ENCODE peak calls at places on chromosome 15, in four cellular contexts. A, U, K and G are unnamed samples.

GRCh38 chr15:64029111-64029510 is 17.2 kb downstream of the DAPK2 start:
- DNase-seq in A (no peak), U (no peak), K (no peak), G (no peak)

GRCh38 chr15:73442436-73442835 is 528 bp upstream of the REC114 start:
- DNase-seq in A (no peak), U (no peak), K (no peak), G (no peak)

GRCh38 chr15:77496710-77497107 is 76.0 kb downstream of the HMG20A start:
- DNase-seq in A (peak; percentile 100), U (peak; percentile 99), K (peak; percentile 95), G (peak; percentile 94)

GRCh38 chr15:51613988-51614387 is 8.6 kb downstream of the DMXL2 start:
- DNase-seq in A (no peak), U (no peak), K (no peak), G (no peak)

GRCh38 chr15:81400640-81401236 is 26.7 kb upstream of the TMC3 start:
- DNase-seq in A (peak; percentile 78), U (peak; percentile 76), K (no peak), G (no peak)

GRCh38 chr15:76501726-76502125 is 165.2 kb downstream of the ISL2 start:
- DNase-seq in A (peak; percentile 1), U (no peak), K (peak; percentile 16), G (no peak)

GRCh38 chr15:77067691-77068367 is 3.1 kb downstream of the TSPAN3 start:
- DNase-seq in A (no peak), U (no peak), K (no peak), G (no peak)

GRCh38 chr15:99435138-99435695 is 130.6 kb upstream of the MEF2A start:
- DNase-seq in A (no peak), U (no peak), K (no peak), G (no peak)

GRCh38 chr15:60374628-60375081 is 23.1 kb downstream of the ANXA2 start:
- DNase-seq in A (peak; percentile 95), U (peak; percentile 85), K (peak; percentile 85), G (peak; percentile 94)

GRCh38 chr15:88605507-88606436 is 15.4 kb upstream of the AEN start:
- DNase-seq in A (peak; percentile 34), U (no peak), K (no peak), G (no peak)

GRCh38 chr15:72782993-72783562 is 480 bp downstream of the ADPGK start:
- DNase-seq in A (peak; percentile 29), U (peak; percentile 37), K (no peak), G (no peak)

GRCh38 chr15:98143116-98143515 is 182.6 kb downstream of the ARRDC4 start:
- DNase-seq in A (no peak), U (no peak), K (no peak), G (no peak)

GRCh38 chr15:77276943-77277342 is 143.0 kb downstream of the PEAK1 start:
- DNase-seq in A (no peak), U (no peak), K (no peak), G (no peak)

DNA sequence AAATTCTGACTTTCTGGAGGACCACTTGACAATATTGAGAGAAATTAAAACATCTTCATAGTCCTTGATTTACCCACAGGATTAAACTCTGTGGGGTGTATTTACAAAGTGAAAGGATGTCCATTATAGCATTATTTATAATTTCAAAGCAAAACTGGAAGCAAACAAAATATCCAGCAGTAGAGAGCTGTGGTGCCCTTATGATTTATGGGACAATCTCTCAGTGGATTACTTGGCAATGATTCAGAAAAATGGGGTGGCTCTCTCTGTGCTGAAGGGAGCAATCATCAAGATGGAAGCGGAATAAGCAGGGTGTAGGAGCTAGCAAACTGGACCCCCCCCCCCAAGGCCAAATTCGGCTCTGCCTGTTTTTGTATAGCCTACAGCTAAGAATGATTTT is 9.0 kb downstream of the PPCDC start:
- DNase-seq in A (no peak), U (no peak), K (no peak), G (no peak)
- H3K4me3 ChIP-seq in A (no peak overlapping the region), U (no peak overlapping the region), K (no peak overlapping the region), G (no peak overlapping the region)

DNA sequence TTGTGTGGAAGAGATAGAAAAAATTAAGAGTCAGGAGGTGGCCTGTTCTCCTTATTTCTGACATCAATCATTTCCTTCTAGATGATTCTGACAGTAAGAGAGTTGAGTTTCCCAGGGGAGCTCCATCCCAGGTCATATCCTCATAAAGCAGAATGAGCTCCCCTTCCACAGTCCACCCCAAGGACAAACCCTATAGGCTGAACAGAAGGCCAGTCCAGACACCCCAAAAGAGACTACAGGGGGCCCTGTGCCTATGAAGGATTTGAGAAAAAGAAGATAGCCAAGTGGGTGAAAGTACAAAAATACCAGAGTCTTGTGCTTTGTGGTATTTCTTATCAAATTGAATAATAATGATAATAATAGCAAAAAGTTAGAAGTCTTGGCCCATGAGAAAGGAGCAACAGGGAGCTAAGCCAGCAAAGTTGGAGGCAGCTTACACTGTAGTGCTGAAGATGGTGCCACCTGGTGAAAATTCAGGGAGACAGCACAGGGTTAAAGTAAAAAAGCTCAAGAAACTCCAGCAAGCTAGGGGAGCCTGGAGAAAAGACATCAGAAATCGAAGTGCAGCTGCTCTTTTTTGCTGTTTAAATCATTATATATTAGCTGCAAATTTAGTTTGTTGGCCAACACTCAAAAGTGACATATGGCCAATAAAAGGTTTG is 35.9 kb upstream of the SLC24A5 start:
- DNase-seq in A (peak; percentile 40), U (peak; percentile 42), K (no peak), G (no peak)
- TF ChIP-seq CTCF in A (peak; percentile 38), U (peak; percentile 31), K (peak; percentile 38), G (peak; percentile 41)

GRCh38 chr15:94175420-94175819 is 55.9 kb upstream of the MCTP2 start:
- DNase-seq in A (no peak), U (no peak), K (no peak), G (no peak)
- H3K4me3 ChIP-seq in A (no peak overlapping the region), U (no peak overlapping the region), K (no peak overlapping the region), G (no peak overlapping the region)

DNA sequence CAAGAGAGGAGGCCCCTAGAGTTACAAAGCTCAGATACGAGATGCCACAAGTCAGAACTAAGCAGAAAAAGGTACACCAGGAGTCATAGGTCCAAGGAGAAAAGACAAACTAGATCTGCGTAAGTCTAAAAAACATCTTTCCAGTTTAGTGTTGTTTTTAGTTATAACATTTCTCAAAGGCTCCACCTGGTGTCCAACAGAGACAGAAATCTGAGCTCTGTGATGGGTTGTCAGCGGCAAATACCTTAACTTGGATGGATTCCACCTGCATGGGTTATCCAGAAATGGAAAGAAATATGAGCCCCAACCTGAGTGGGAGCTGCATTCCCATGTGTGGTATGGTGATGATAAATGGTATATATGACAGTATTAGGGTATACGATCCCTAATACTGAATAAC is 238.6 kb upstream of the CHRM5 start:
- DNase-seq in A (peak; percentile 14), U (no peak), K (no peak), G (no peak)
- TF ChIP-seq CTCF in A (peak; percentile 19), U (peak; percentile 31), K (no peak), G (peak; percentile 9)